ENCODE peak calls at places on chromosomes 13 and 19, in eight cellular contexts. One of them, this sample, is unnamed.

GRCh38 chr19:5131031-5131865 is 162.3 kb downstream of the KDM4B start:
- DNase-seq in Caco-2: no peak
- DNase-seq in iPS-NIHi11: peak
- DNase-seq in AG09309: no peak
- DNase-seq in left ventricle myocardium inferior: no peak
- DNase-seq in activated CD4-positive, CD25-positive, alpha-beta regulatory T cell treated with anti-CD3 and anti-CD28 coated beads, Interleukin-2, amount 50 U/mL, for 16 hours: no peak
- DNase-seq in upper lobe of left lung: no peak
- DNase-seq in activated CD8-positive, alpha-beta T cell treated with anti-CD3 and anti-CD28 coated beads for 36 hours: peak
- DNase-seq in this sample: no peak

GRCh38 chr13:49567501-49567900 is 17.9 kb downstream of the RCBTB1 start:
- DNase-seq in Caco-2: no peak
- DNase-seq in iPS-NIHi11: no peak
- DNase-seq in AG09309: no peak
- DNase-seq in left ventricle myocardium inferior: no peak
- DNase-seq in activated CD4-positive, CD25-positive, alpha-beta regulatory T cell treated with anti-CD3 and anti-CD28 coated beads, Interleukin-2, amount 50 U/mL, for 16 hours: no peak
- DNase-seq in upper lobe of left lung: no peak
- DNase-seq in activated CD8-positive, alpha-beta T cell treated with anti-CD3 and anti-CD28 coated beads for 36 hours: no peak
- DNase-seq in this sample: no peak

GRCh38 chr13:25525884-25526283 is 154.1 kb downstream of the ATP8A2 start:
- DNase-seq in Caco-2: no peak
- DNase-seq in iPS-NIHi11: no peak
- DNase-seq in AG09309: no peak
- DNase-seq in left ventricle myocardium inferior: no peak
- DNase-seq in activated CD4-positive, CD25-positive, alpha-beta regulatory T cell treated with anti-CD3 and anti-CD28 coated beads, Interleukin-2, amount 50 U/mL, for 16 hours: no peak
- DNase-seq in upper lobe of left lung: no peak
- DNase-seq in activated CD8-positive, alpha-beta T cell treated with anti-CD3 and anti-CD28 coated beads for 36 hours: no peak
- DNase-seq in this sample: no peak

GRCh38 chr13:70964124-70964523 is 855.9 kb upstream of the KLHL1 start:
- DNase-seq in Caco-2: no peak
- DNase-seq in iPS-NIHi11: peak
- DNase-seq in AG09309: no peak
- DNase-seq in left ventricle myocardium inferior: no peak
- DNase-seq in activated CD4-positive, CD25-positive, alpha-beta regulatory T cell treated with anti-CD3 and anti-CD28 coated beads, Interleukin-2, amount 50 U/mL, for 16 hours: no peak
- DNase-seq in upper lobe of left lung: no peak
- DNase-seq in activated CD8-positive, alpha-beta T cell treated with anti-CD3 and anti-CD28 coated beads for 36 hours: no peak
- DNase-seq in this sample: no peak

GRCh38 chr13:94272038-94272437 is 207.4 kb downstream of the DCT start:
- DNase-seq in Caco-2: no peak
- DNase-seq in iPS-NIHi11: no peak
- DNase-seq in AG09309: no peak
- DNase-seq in left ventricle myocardium inferior: no peak
- DNase-seq in activated CD4-positive, CD25-positive, alpha-beta regulatory T cell treated with anti-CD3 and anti-CD28 coated beads, Interleukin-2, amount 50 U/mL, for 16 hours: no peak
- DNase-seq in upper lobe of left lung: no peak
- DNase-seq in activated CD8-positive, alpha-beta T cell treated with anti-CD3 and anti-CD28 coated beads for 36 hours: no peak
- DNase-seq in this sample: no peak

GRCh38 chr13:92573467-92574057 is 653.0 kb upstream of the GPC6 start:
- DNase-seq in Caco-2: no peak
- DNase-seq in iPS-NIHi11: peak
- DNase-seq in AG09309: no peak
- DNase-seq in left ventricle myocardium inferior: no peak
- DNase-seq in activated CD4-positive, CD25-positive, alpha-beta regulatory T cell treated with anti-CD3 and anti-CD28 coated beads, Interleukin-2, amount 50 U/mL, for 16 hours: no peak
- DNase-seq in upper lobe of left lung: no peak
- DNase-seq in activated CD8-positive, alpha-beta T cell treated with anti-CD3 and anti-CD28 coated beads for 36 hours: no peak
- DNase-seq in this sample: no peak

GRCh38 chr19:42075364-42075615 is 676 bp upstream of the ZNF574 start:
- DNase-seq in Caco-2: no peak
- DNase-seq in iPS-NIHi11: no peak
- DNase-seq in AG09309: no peak
- DNase-seq in left ventricle myocardium inferior: no peak
- DNase-seq in activated CD4-positive, CD25-positive, alpha-beta regulatory T cell treated with anti-CD3 and anti-CD28 coated beads, Interleukin-2, amount 50 U/mL, for 16 hours: no peak
- DNase-seq in upper lobe of left lung: no peak
- DNase-seq in activated CD8-positive, alpha-beta T cell treated with anti-CD3 and anti-CD28 coated beads for 36 hours: no peak
- DNase-seq in this sample: no peak

GRCh38 chr13:102191951-102192461 is 209.8 kb downstream of the FGF14 start:
- DNase-seq in Caco-2: no peak
- DNase-seq in iPS-NIHi11: no peak
- DNase-seq in AG09309: no peak
- DNase-seq in left ventricle myocardium inferior: no peak
- DNase-seq in activated CD4-positive, CD25-positive, alpha-beta regulatory T cell treated with anti-CD3 and anti-CD28 coated beads, Interleukin-2, amount 50 U/mL, for 16 hours: no peak
- DNase-seq in upper lobe of left lung: no peak
- DNase-seq in activated CD8-positive, alpha-beta T cell treated with anti-CD3 and anti-CD28 coated beads for 36 hours: no peak
- DNase-seq in this sample: no peak

GRCh38 chr19:843180-843835 is 2.5 kb downstream of the PRTN3 start:
- DNase-seq in Caco-2: peak
- DNase-seq in iPS-NIHi11: peak
- DNase-seq in AG09309: no peak
- DNase-seq in left ventricle myocardium inferior: no peak
- DNase-seq in activated CD4-positive, CD25-positive, alpha-beta regulatory T cell treated with anti-CD3 and anti-CD28 coated beads, Interleukin-2, amount 50 U/mL, for 16 hours: no peak
- DNase-seq in upper lobe of left lung: peak
- DNase-seq in activated CD8-positive, alpha-beta T cell treated with anti-CD3 and anti-CD28 coated beads for 36 hours: no peak
- DNase-seq in this sample: no peak

GRCh38 chr13:67554296-67554695 is 324.2 kb upstream of the PCDH9 start:
- DNase-seq in Caco-2: no peak
- DNase-seq in iPS-NIHi11: no peak
- DNase-seq in AG09309: no peak
- DNase-seq in left ventricle myocardium inferior: no peak
- DNase-seq in activated CD4-positive, CD25-positive, alpha-beta regulatory T cell treated with anti-CD3 and anti-CD28 coated beads, Interleukin-2, amount 50 U/mL, for 16 hours: no peak
- DNase-seq in upper lobe of left lung: no peak
- DNase-seq in activated CD8-positive, alpha-beta T cell treated with anti-CD3 and anti-CD28 coated beads for 36 hours: no peak
- DNase-seq in this sample: peak

GRCh38 chr13:75829874-75830273 is 193.7 kb downstream of the LMO7 start:
- DNase-seq in Caco-2: no peak
- DNase-seq in iPS-NIHi11: no peak
- DNase-seq in AG09309: no peak
- DNase-seq in left ventricle myocardium inferior: no peak
- DNase-seq in activated CD4-positive, CD25-positive, alpha-beta regulatory T cell treated with anti-CD3 and anti-CD28 coated beads, Interleukin-2, amount 50 U/mL, for 16 hours: no peak
- DNase-seq in upper lobe of left lung: no peak
- DNase-seq in activated CD8-positive, alpha-beta T cell treated with anti-CD3 and anti-CD28 coated beads for 36 hours: no peak
- DNase-seq in this sample: no peak

GRCh38 chr13:113663934-113664333 is 3.1 kb upstream of the GRK1 start:
- DNase-seq in Caco-2: peak
- DNase-seq in iPS-NIHi11: no peak
- DNase-seq in AG09309: no peak
- DNase-seq in left ventricle myocardium inferior: no peak
- DNase-seq in activated CD4-positive, CD25-positive, alpha-beta regulatory T cell treated with anti-CD3 and anti-CD28 coated beads, Interleukin-2, amount 50 U/mL, for 16 hours: no peak
- DNase-seq in upper lobe of left lung: peak
- DNase-seq in activated CD8-positive, alpha-beta T cell treated with anti-CD3 and anti-CD28 coated beads for 36 hours: no peak
- DNase-seq in this sample: no peak

GRCh38 chr19:38831142-38831605 is 420 bp downstream of the ECH1 start:
- DNase-seq in Caco-2: peak
- DNase-seq in iPS-NIHi11: peak
- DNase-seq in AG09309: peak
- DNase-seq in left ventricle myocardium inferior: peak
- DNase-seq in activated CD4-positive, CD25-positive, alpha-beta regulatory T cell treated with anti-CD3 and anti-CD28 coated beads, Interleukin-2, amount 50 U/mL, for 16 hours: no peak
- DNase-seq in upper lobe of left lung: peak
- DNase-seq in activated CD8-positive, alpha-beta T cell treated with anti-CD3 and anti-CD28 coated beads for 36 hours: peak
- DNase-seq in this sample: peak

This sample was measured in HL-60.